ENCODE peak calls at places on chromosomes 11 and 22, in eight cellular contexts. L is transverse colon; W is iPS-NIHi11; K is RCC 7860; F is B cell; V is epithelial cell of esophagus; T is hepatic stellate cell; N is effector memory CD4-positive, alpha-beta T cell. Q is an unnamed sample.
A peak's percentile ranks its signal among the peaks of the same experiment; 100 is the strongest.

GRCh38 chr11:14347494-14347893 is 11.5 kb downstream of the RRAS2 start:
- DNase-seq in V (no peak), F (no peak), W (no peak), L (no peak), T (no peak), K (no peak), N (no peak), Q (no peak)

GRCh38 chr22:50175921-50176849 is 5.7 kb downstream of the PANX2 start:
- DNase-seq in T (no peak), L (no peak), K (no peak), V (no peak), N (no peak), W (no peak), F (no peak), Q (no peak)

GRCh38 chr11:61141601-61142028 is 19.6 kb downstream of the VPS37C start:
- DNase-seq in F (no peak), K (no peak), W (peak; percentile 61), T (no peak), L (peak; percentile 93), V (no peak), N (no peak), Q (no peak)

GRCh38 chr11:27248430-27249207 is 114.4 kb downstream of the CCDC34 start:
- DNase-seq in T (no peak), N (no peak), L (no peak), W (no peak), V (no peak), K (no peak), F (no peak), Q (no peak)

GRCh38 chr11:61961570-61962212 is 5.7 kb downstream of the FTH1 start:
- DNase-seq in V (no peak), N (no peak), F (peak; percentile 7), K (peak; percentile 94), T (peak; percentile 75), L (peak; percentile 60), W (no peak), Q (peak; percentile 94)

GRCh38 chr11:102495161-102496042 is 35.1 kb downstream of the MMP7 start:
- DNase-seq in F (peak; percentile 40), K (peak; percentile 71), T (peak; percentile 44), L (peak; percentile 28), W (peak; percentile 64), V (peak; percentile 88), N (no peak), Q (peak; percentile 78)

GRCh38 chr11:75100314-75100713 is 3.6 kb upstream of the OR2AT4 start:
- DNase-seq in W (no peak), L (no peak), T (no peak), K (peak; percentile 76), F (no peak), V (peak; percentile 72), N (no peak), Q (peak; percentile 19)

GRCh38 chr11:73204711-73205121 is 13.4 kb upstream of the P2RY2 start:
- DNase-seq in K (no peak), V (no peak), W (no peak), T (no peak), F (no peak), N (no peak), L (peak; percentile 41), Q (no peak)

GRCh38 chr11:86230921-86231320 is 13.6 kb upstream of the EED start:
- DNase-seq in F (no peak), K (no peak), T (no peak), V (peak; percentile 56), L (no peak), W (no peak), N (no peak), Q (no peak)

Q was measured in ACHN.